ENCODE peak calls at places on chromosomes 3 and 15, in eight cellular contexts. X, R, Y, Z, H, G, M and E are unnamed samples.

GRCh38 chr15:38698215-38698614 is 133.6 kb upstream of the RASGRP1 start:
- DNase-seq in H (no peak), X (no peak), R (no peak), Z (no peak), Y (no peak), M (no peak), G (no peak), E (no peak)

GRCh38 chr3:100254168-100254777 is 6.5 kb upstream of the TBC1D23 start:
- DNase-seq in M (peak), Y (peak), R (no peak), G (peak), H (no peak), Z (no peak), X (peak), E (peak)

GRCh38 chr3:123728014-123728413 is 143.2 kb upstream of the HACD2 start:
- DNase-seq in M (no peak), H (no peak), G (no peak), Y (no peak), R (no peak), Z (no peak), X (no peak), E (no peak)

GRCh38 chr3:19866751-19867347 is 67.2 kb downstream of the EFHB start:
- DNase-seq in X (no peak), H (no peak), Z (no peak), G (peak), R (no peak), M (peak), Y (peak), E (no peak)

GRCh38 chr15:67861983-67862382 is 22.1 kb upstream of the RNU6-1 start:
- DNase-seq in X (no peak), Z (no peak), Y (no peak), R (no peak), G (no peak), H (no peak), M (no peak), E (no peak)

GRCh38 chr3:158104346-158105020 is 1.7 kb downstream of the SHOX2 start:
- DNase-seq in H (no peak), R (no peak), Y (no peak), M (no peak), Z (no peak), X (peak), G (no peak), E (no peak)

GRCh38 chr3:196399485-196399945 is 32.7 kb downstream of the UBXN7 start:
- DNase-seq in M (no peak), G (no peak), R (no peak), Y (no peak), H (no peak), X (no peak), Z (peak), E (no peak)

GRCh38 chr3:145716519-145716918 is 444.5 kb downstream of the PLOD2 start:
- DNase-seq in X (no peak), Y (peak), H (no peak), M (no peak), G (no peak), Z (no peak), R (no peak), E (no peak)

GRCh38 chr3:195178124-195178910 is 92.6 kb downstream of the XXYLT1 start:
- DNase-seq in R (no peak), G (no peak), X (peak), M (no peak), Z (no peak), H (no peak), Y (no peak), E (peak)

GRCh38 chr3:14360123-14360881 is 42.1 kb upstream of the SLC6A6 start:
- DNase-seq in H (no peak), Y (no peak), M (no peak), Z (no peak), R (no peak), X (no peak), G (no peak), E (no peak)

GRCh38 chr15:48946088-48946839 is 17.5 kb downstream of the SHC4 start:
- DNase-seq in H (no peak), M (no peak), X (no peak), R (no peak), Y (no peak), Z (no peak), G (no peak), E (no peak)

GRCh38 chr3:24101676-24102168 is 156.6 kb downstream of the NR1D2 start:
- DNase-seq in Z (peak), X (no peak), H (no peak), M (no peak), R (no peak), Y (no peak), G (no peak), E (no peak)

GRCh38 chr15:43186003-43186353 is 775 bp downstream of the CCNDBP1 start:
- DNase-seq in Y (no peak), X (no peak), G (peak), R (no peak), Z (no peak), M (no peak), H (no peak), E (no peak)

GRCh38 chr3:107993771-107994170 is 97.1 kb downstream of the CD47 start:
- DNase-seq in M (no peak), R (no peak), H (no peak), X (no peak), Z (no peak), Y (no peak), G (no peak), E (no peak)

GRCh38 chr3:52670621-52671521 is 14.8 kb downstream of the PBRM1 start:
- DNase-seq in Z (peak), X (no peak), M (peak), G (peak), Y (peak), H (no peak), R (no peak), E (no peak)

GRCh38 chr15:77623008-77623877 is 9.5 kb downstream of the LINGO1 start:
- DNase-seq in R (no peak), Y (no peak), H (no peak), G (no peak), M (no peak), Z (no peak), X (no peak), E (no peak)

GRCh38 chr15:60356832-60357231 is 41.0 kb downstream of the ANXA2 start:
- DNase-seq in X (no peak), Z (no peak), M (no peak), Y (no peak), R (no peak), G (no peak), H (no peak), E (no peak)

GRCh38 chr15:45199136-45199810 is 11.5 kb upstream of the SHF start:
- DNase-seq in Y (no peak), Z (no peak), H (no peak), X (no peak), M (peak), R (no peak), G (peak), E (no peak)

GRCh38 chr3:132232231-132232792 is 84.9 kb upstream of the ACP3 start:
- DNase-seq in M (no peak), X (peak), G (no peak), Y (no peak), Z (no peak), H (no peak), R (no peak), E (peak)

GRCh38 chr3:122167630-122168029 is 15.8 kb upstream of the CASR start:
- DNase-seq in Z (no peak), H (no peak), R (no peak), Y (no peak), M (no peak), X (no peak), G (no peak), E (no peak)

GRCh38 chr15:57432141-57432701 is 55.9 kb downstream of the CGNL1 start:
- DNase-seq in Z (no peak), H (no peak), M (no peak), Y (no peak), G (no peak), X (peak), R (no peak), E (peak)

GRCh38 chr3:100127792-100128191 is 13.5 kb upstream of the FILIP1L start:
- DNase-seq in Z (no peak), H (no peak), X (no peak), R (no peak), M (no peak), Y (no peak), G (no peak), E (no peak)